ENCODE peak calls at places on chromosomes 11 and 22, in five cellular contexts. H is effector memory CD4-positive, alpha-beta T cell; C is stimulated activated naive CD8-positive, alpha-beta T cell treated with anti-CD3 and anti-CD28 coated beads, Interleukin-15, Interleukin-2, amounts not matched to agents 100 U/mL and 50 U/mL, for 24 hours; Y is activated CD4-positive, alpha-beta memory T cell treated with anti-CD3 and anti-CD28 coated beads for 36 hours; J is osteocyte. B is an unnamed sample.

GRCh38 chr11:77668760-77669159 is 31.2 kb upstream of the CLNS1A start:
- DNase-seq in H (no peak), C (no peak), Y (no peak), J (no peak), B (no peak)

GRCh38 chr11:61814958-61815789 is 1.6 kb downstream of the FADS1 start:
- DNase-seq in H (peak; percentile 45), C (peak; percentile 71), Y (peak; percentile 77), J (peak; percentile 98), B (peak; percentile 98)

GRCh38 chr11:79616392-79616831 is 175.6 kb upstream of the TENM4 start:
- DNase-seq in H (no peak), C (no peak), Y (no peak), J (no peak), B (no peak)

GRCh38 chr22:44412136-44412731 is 85.8 kb downstream of the RTL6 start:
- DNase-seq in H (no peak), C (no peak), Y (no peak), J (no peak), B (no peak)

GRCh38 chr11:69355346-69355940 is 61.5 kb downstream of the MYEOV start:
- DNase-seq in H (no peak), C (peak; percentile 1), Y (no peak), J (peak; percentile 67), B (no peak)

GRCh38 chr11:67656278-67656922 is 5.9 kb upstream of the ACY3 start:
- DNase-seq in H (no peak), C (no peak), Y (no peak), J (no peak), B (no peak)

GRCh38 chr11:128890543-128891409 is at the start of gene KCNJ5:
- DNase-seq in H (no peak), C (no peak), Y (no peak), J (no peak), B (no peak)

GRCh38 chr22:45677060-45677459 is 5.4 kb downstream of the ATXN10 start:
- DNase-seq in H (no peak), C (no peak), Y (no peak), J (no peak), B (no peak)

GRCh38 chr22:32752326-32752725 is 49.2 kb upstream of the TIMP3 start:
- DNase-seq in H (no peak), C (no peak), Y (no peak), J (no peak), B (no peak)

GRCh38 chr11:65014146-65014960 is at the start of gene ARL2:
- DNase-seq in H (peak; percentile 18), C (peak; percentile 66), Y (peak; percentile 59), J (no peak), B (no peak)

GRCh38 chr11:120169981-120170698 is 32.2 kb upstream of the TRIM29 start:
- DNase-seq in H (no peak), C (no peak), Y (no peak), J (no peak), B (no peak)

GRCh38 chr11:102186836-102187235 is 76.6 kb downstream of the YAP1 start:
- DNase-seq in H (no peak), C (no peak), Y (no peak), J (no peak), B (no peak)

GRCh38 chr11:120184371-120184945 is 26.4 kb upstream of the OAF start:
- DNase-seq in H (no peak), C (no peak), Y (no peak), J (peak; percentile 48), B (no peak)

GRCh38 chr22:26828311-26828710 is 170.9 kb downstream of the MIAT start:
- DNase-seq in H (no peak), C (no peak), Y (no peak), J (no peak), B (peak; percentile 11)

GRCh38 chr11:134532176-134532920 is 120.3 kb upstream of the B3GAT1 start:
- DNase-seq in H (no peak), C (no peak), Y (no peak), J (peak; percentile 79), B (peak; percentile 87)

GRCh38 chr22:32618461-32619140 is 144.0 kb downstream of the FBXO7 start:
- DNase-seq in H (no peak), C (no peak), Y (no peak), J (no peak), B (no peak)

GRCh38 chr11:61752117-61752924 is at the start of gene MYRF:
- DNase-seq in H (peak; percentile 51), C (peak; percentile 77), Y (peak; percentile 71), J (peak; percentile 89), B (peak; percentile 52)

GRCh38 chr22:45832180-45832579 is 144.8 kb downstream of the WNT7B start:
- DNase-seq in H (no peak), C (no peak), Y (no peak), J (no peak), B (no peak)